ENCODE peak calls at places on chromosomes 2 and 18, in nine cellular contexts. W, E, O, K, R, I, Z, V and S are unnamed samples.

GRCh38 chr2:8674420-8675009 is 7.3 kb upstream of the ID2 start:
- DNase-seq in W (no peak), E (no peak), O (no peak), K (no peak), R (no peak), I (no peak), Z (no peak), V (no peak), S (no peak)

GRCh38 chr2:239259603-239260298 is 141.1 kb downstream of the HDAC4 start:
- DNase-seq in W (no peak), E (peak), O (peak), K (no peak), R (no peak), I (no peak), Z (no peak), V (no peak), S (no peak)

GRCh38 chr18:73168171-73168570 is 300.4 kb upstream of the NETO1 start:
- DNase-seq in W (no peak), E (no peak), O (no peak), K (no peak), R (peak), I (no peak), Z (no peak), V (no peak), S (no peak)

GRCh38 chr2:47221039-47221438 is 65.9 kb upstream of the STPG4 start:
- DNase-seq in W (no peak), E (peak), O (no peak), K (no peak), R (peak), I (no peak), Z (peak), V (no peak), S (no peak)

GRCh38 chr2:234952270-234953115 is 676 bp downstream of the SH3BP4 start:
- DNase-seq in W (no peak), E (no peak), O (peak), K (peak), R (no peak), I (no peak), Z (no peak), V (no peak), S (no peak)

GRCh38 chr2:25838152-25838756 is 40.0 kb downstream of the ASXL2 start:
- DNase-seq in W (no peak), E (no peak), O (no peak), K (no peak), R (no peak), I (no peak), Z (no peak), V (no peak), S (no peak)

GRCh38 chr18:51656249-51656648 is 458.8 kb upstream of the MEX3C start:
- DNase-seq in W (no peak), E (no peak), O (no peak), K (no peak), R (no peak), I (no peak), Z (no peak), V (no peak), S (no peak)

GRCh38 chr2:114714316-114714715 is 271.9 kb downstream of the DPP10 start:
- DNase-seq in W (no peak), E (no peak), O (no peak), K (no peak), R (no peak), I (no peak), Z (no peak), V (no peak), S (no peak)

GRCh38 chr18:50820901-50821520 is 1.2 kb upstream of the MRO start:
- DNase-seq in W (no peak), E (no peak), O (no peak), K (no peak), R (no peak), I (no peak), Z (no peak), V (no peak), S (no peak)

GRCh38 chr18:75698861-75699260 is 271.4 kb upstream of the SMIM21 start:
- DNase-seq in W (no peak), E (no peak), O (no peak), K (no peak), R (no peak), I (no peak), Z (no peak), V (no peak), S (no peak)

GRCh38 chr2:10303634-10304378 is 1.1 kb downstream of the HPCAL1 start:
- DNase-seq in W (no peak), E (no peak), O (no peak), K (peak), R (peak), I (no peak), Z (peak), V (peak), S (no peak)

GRCh38 chr2:224796695-224797305 is 80.6 kb upstream of the CCDC195 start:
- DNase-seq in W (no peak), E (no peak), O (no peak), K (no peak), R (no peak), I (no peak), Z (no peak), V (no peak), S (no peak)

GRCh38 chr2:88654714-88655113 is 27.4 kb upstream of the EIF2AK3 start:
- DNase-seq in W (no peak), E (no peak), O (no peak), K (no peak), R (peak), I (no peak), Z (peak), V (peak), S (no peak)

GRCh38 chr2:108935231-108935863 is 53.7 kb downstream of the EDAR start:
- DNase-seq in W (no peak), E (no peak), O (no peak), K (no peak), R (no peak), I (no peak), Z (no peak), V (no peak), S (no peak)

GRCh38 chr2:236177604-236177966 is 9.4 kb upstream of the GBX2 start:
- DNase-seq in W (no peak), E (peak), O (peak), K (peak), R (peak), I (no peak), Z (peak), V (no peak), S (no peak)

GRCh38 chr18:32759768-32760167 is 13.1 kb downstream of the KLHL14 start:
- DNase-seq in W (no peak), E (no peak), O (no peak), K (no peak), R (no peak), I (no peak), Z (no peak), V (no peak), S (no peak)

GRCh38 chr2:53353372-53354111 is 414.1 kb upstream of the CHAC2 start:
- DNase-seq in W (no peak), E (no peak), O (no peak), K (peak), R (peak), I (no peak), Z (peak), V (peak), S (no peak)

GRCh38 chr2:6310910-6311215 is 554.8 kb downstream of the CMPK2 start:
- DNase-seq in W (no peak), E (no peak), O (no peak), K (no peak), R (no peak), I (no peak), Z (no peak), V (no peak), S (no peak)

GRCh38 chr2:217802261-217802660 is 200.5 kb downstream of the TNS1 start:
- DNase-seq in W (no peak), E (peak), O (peak), K (no peak), R (no peak), I (no peak), Z (no peak), V (no peak), S (no peak)

GRCh38 chr18:66874812-66875474 is 271.1 kb upstream of the CDH19 start:
- DNase-seq in W (no peak), E (no peak), O (no peak), K (no peak), R (no peak), I (no peak), Z (no peak), V (no peak), S (no peak)

GRCh38 chr2:152122161-152122560 is 23.3 kb upstream of the CACNB4 start:
- DNase-seq in W (no peak), E (no peak), O (no peak), K (no peak), R (no peak), I (no peak), Z (no peak), V (no peak), S (no peak)

GRCh38 chr2:165778653-165779451 is 15.2 kb downstream of the GALNT3 start:
- DNase-seq in W (no peak), E (no peak), O (no peak), K (no peak), R (no peak), I (no peak), Z (peak), V (peak), S (no peak)

GRCh38 chr2:43003702-43004101 is 211.3 kb upstream of the HAAO start:
- DNase-seq in W (no peak), E (peak), O (no peak), K (no peak), R (no peak), I (no peak), Z (no peak), V (no peak), S (peak)

GRCh38 chr2:109417701-109418335 is 195.9 kb downstream of the SEPTIN10 start:
- DNase-seq in W (no peak), E (no peak), O (no peak), K (no peak), R (no peak), I (no peak), Z (no peak), V (no peak), S (peak)

GRCh38 chr2:171762879-171763573 is 75.8 kb downstream of the DYNC1I2 start:
- DNase-seq in W (no peak), E (no peak), O (no peak), K (no peak), R (peak), I (no peak), Z (peak), V (peak), S (no peak)

GRCh38 chr2:7572460-7572859 is 655.2 kb downstream of the RNF144A start:
- DNase-seq in W (no peak), E (no peak), O (no peak), K (no peak), R (no peak), I (no peak), Z (no peak), V (no peak), S (no peak)

GRCh38 chr2:112762276-112762675 is 2.1 kb downstream of the CKAP2L start:
- DNase-seq in W (no peak), E (no peak), O (no peak), K (no peak), R (no peak), I (no peak), Z (no peak), V (no peak), S (no peak)

GRCh38 chr2:68885811-68886075 is 14.5 kb upstream of the BMP10 start:
- DNase-seq in W (no peak), E (no peak), O (no peak), K (no peak), R (no peak), I (no peak), Z (no peak), V (no peak), S (no peak)

GRCh38 chr18:57660961-57661360 is 39.3 kb upstream of the NARS1 start:
- DNase-seq in W (no peak), E (no peak), O (no peak), K (no peak), R (peak), I (peak), Z (peak), V (no peak), S (no peak)

GRCh38 chr2:235054919-235055318 is 103.1 kb downstream of the SH3BP4 start:
- DNase-seq in W (no peak), E (no peak), O (no peak), K (no peak), R (no peak), I (no peak), Z (no peak), V (no peak), S (no peak)

GRCh38 chr2:36708119-36708741 is 11.7 kb downstream of the VIT start:
- DNase-seq in W (peak), E (no peak), O (no peak), K (no peak), R (peak), I (no peak), Z (peak), V (peak), S (no peak)

GRCh38 chr2:73418343-73418742 is 32.7 kb downstream of the ALMS1 start:
- DNase-seq in W (peak), E (peak), O (peak), K (peak), R (peak), I (peak), Z (peak), V (peak), S (no peak)

GRCh38 chr2:48754874-48755273 is 650 bp downstream of the LHCGR start:
- DNase-seq in W (no peak), E (no peak), O (no peak), K (no peak), R (no peak), I (no peak), Z (no peak), V (no peak), S (no peak)

GRCh38 chr18:35590935-35591334 is 9.4 kb downstream of the GALNT1 start:
- DNase-seq in W (no peak), E (no peak), O (no peak), K (no peak), R (peak), I (no peak), Z (no peak), V (no peak), S (no peak)

GRCh38 chr2:127570282-127571250 is 35.1 kb downstream of the MYO7B start:
- DNase-seq in W (peak), E (peak), O (peak), K (no peak), R (peak), I (no peak), Z (no peak), V (peak), S (peak)

GRCh38 chr2:145851730-145852129 is 1331.8 kb upstream of the ZEB2 start:
- DNase-seq in W (no peak), E (no peak), O (no peak), K (no peak), R (peak), I (no peak), Z (peak), V (no peak), S (no peak)

GRCh38 chr2:44247924-44248323 is 27.4 kb upstream of the SLC3A1 start:
- DNase-seq in W (no peak), E (no peak), O (no peak), K (no peak), R (no peak), I (no peak), Z (no peak), V (no peak), S (no peak)
- TF ChIP-seq CTCF in W (no peak), E (no peak), O (no peak), K (peak), R (no peak), I (no peak), Z (no peak), V (no peak), S (no peak)

GRCh38 chr2:29123584-29124349 is 8.6 kb downstream of the CLIP4 start:
- DNase-seq in W (no peak), E (no peak), O (no peak), K (peak), R (peak), I (peak), Z (peak), V (peak), S (no peak)
- TF ChIP-seq CTCF in W (no peak), E (no peak), O (no peak), K (no peak), R (no peak), I (no peak), Z (no peak), V (no peak), S (no peak)

DNA sequence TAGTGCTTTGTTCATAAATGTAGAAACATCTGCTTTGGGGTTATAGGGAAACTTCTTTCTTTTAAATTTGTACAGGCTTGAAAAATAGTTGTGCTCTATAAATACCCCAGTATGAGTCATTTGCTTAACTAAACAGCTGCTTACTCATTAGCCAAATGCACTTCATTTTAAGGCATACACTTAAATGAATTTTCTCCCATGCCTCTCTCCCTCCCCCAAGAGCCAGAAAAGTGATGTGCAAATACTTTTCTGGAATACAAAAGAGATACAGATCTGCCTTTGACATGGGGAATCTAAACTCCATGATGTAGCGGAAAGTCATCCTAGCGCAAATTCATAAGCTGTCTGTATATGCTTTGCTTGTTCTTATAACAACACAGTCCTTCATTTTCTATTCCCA is 469.4 kb downstream of the DLGAP1 start:
- DNase-seq in W (no peak), E (no peak), O (no peak), K (no peak), R (peak), I (peak), Z (peak), V (peak), S (no peak)
- TF ChIP-seq CTCF in W (no peak), E (no peak), O (no peak), K (no peak), R (no peak), I (peak), Z (no peak), V (no peak), S (peak)

DNA sequence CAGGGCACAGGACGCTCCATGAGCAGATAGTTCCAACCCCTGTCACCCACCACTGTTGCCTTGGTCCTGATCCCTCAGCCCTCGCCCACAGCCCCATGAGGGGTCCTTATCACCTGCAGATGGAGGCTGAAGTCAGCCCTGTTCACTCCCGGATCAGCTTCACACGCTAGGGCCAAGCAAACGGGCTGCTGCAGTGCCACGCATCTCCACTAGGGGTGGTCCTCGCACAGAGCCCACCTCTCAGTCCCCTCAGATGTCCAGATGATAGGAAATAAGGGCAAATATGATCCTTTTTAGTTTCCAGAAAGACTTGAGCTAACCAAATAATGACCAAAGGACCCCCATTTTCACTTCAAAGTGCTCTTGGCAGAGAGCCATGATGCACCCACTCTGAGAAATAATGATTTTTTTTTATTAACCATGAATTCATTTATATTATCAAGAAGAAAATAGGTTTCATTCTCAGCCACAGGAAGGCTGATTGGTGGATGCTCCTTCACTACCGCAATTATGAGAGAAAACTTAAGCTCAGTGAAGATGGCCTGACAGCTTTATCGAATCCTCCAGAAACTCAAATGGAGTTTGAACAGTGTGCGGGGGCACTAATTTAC is 71.9 kb upstream of the KLHL29 start:
- DNase-seq in W (no peak), E (no peak), O (no peak), K (peak), R (peak), I (no peak), Z (no peak), V (peak), S (no peak)
- TF ChIP-seq CTCF in W (no peak), E (no peak), O (no peak), K (peak), R (peak), I (peak), Z (peak), V (peak), S (peak)